ENCODE peak calls at places on chromosomes 2 and 18, in six cellular contexts. K, S, R, Q, X and D are unnamed samples.

GRCh38 chr2:101083613-101084012 is 67.6 kb downstream of the TBC1D8 start:
- DNase-seq in K (no peak), S (peak; percentile 65), R (no peak), Q (no peak), X (peak; percentile 72), D (no peak)

GRCh38 chr2:23301151-23301550 is 83.8 kb upstream of the KLHL29 start:
- DNase-seq in K (no peak), S (no peak), R (no peak), Q (no peak), X (no peak), D (no peak)

GRCh38 chr2:55581435-55581834 is 36.0 kb downstream of the PPP4R3B start:
- DNase-seq in K (no peak), S (no peak), R (no peak), Q (no peak), X (peak; percentile 51), D (no peak)

GRCh38 chr2:9896216-9896615 is 52.9 kb downstream of the TAF1B start:
- DNase-seq in K (no peak), S (no peak), R (no peak), Q (no peak), X (no peak), D (no peak)

GRCh38 chr18:9737814-9738160 is 29.7 kb downstream of the RAB31 start:
- DNase-seq in K (no peak), S (peak; percentile 50), R (no peak), Q (no peak), X (no peak), D (no peak)

GRCh38 chr2:233853883-233854240 is 473 bp downstream of the HJURP start:
- DNase-seq in K (no peak), S (no peak), R (no peak), Q (no peak), X (no peak), D (no peak)

GRCh38 chr18:54805571-54806334 is 22.5 kb upstream of the RAB27B start:
- DNase-seq in K (no peak), S (no peak), R (no peak), Q (peak; percentile 64), X (peak; percentile 26), D (no peak)

GRCh38 chr18:3152294-3152693 is 67.5 kb downstream of the MYOM1 start:
- DNase-seq in K (no peak), S (no peak), R (no peak), Q (peak; percentile 27), X (no peak), D (no peak)

GRCh38 chr2:10500601-10501361 is 52.7 kb upstream of the ODC1 start:
- DNase-seq in K (no peak), S (peak; percentile 37), R (peak; percentile 41), Q (no peak), X (no peak), D (peak; percentile 42)

GRCh38 chr2:42446503-42447271 is 47.1 kb downstream of the KCNG3 start:
- DNase-seq in K (no peak), S (no peak), R (no peak), Q (no peak), X (no peak), D (no peak)

GRCh38 chr2:162092656-162093556 is 18.9 kb upstream of the DPP4 start:
- DNase-seq in K (peak; percentile 96), S (peak; percentile 57), R (no peak), Q (no peak), X (peak; percentile 20), D (no peak)

GRCh38 chr2:235030936-235031335 is 79.1 kb downstream of the SH3BP4 start:
- DNase-seq in K (no peak), S (no peak), R (no peak), Q (no peak), X (no peak), D (no peak)

GRCh38 chr2:179812501-179812900 is 48.9 kb downstream of the ZNF385B start:
- DNase-seq in K (no peak), S (no peak), R (no peak), Q (no peak), X (no peak), D (no peak)

GRCh38 chr2:23806201-23806600 is 120.7 kb downstream of the ATAD2B start:
- DNase-seq in K (no peak), S (no peak), R (no peak), Q (no peak), X (no peak), D (no peak)

GRCh38 chr2:201298462-201298861 is 38.1 kb downstream of the CASP8 start:
- DNase-seq in K (no peak), S (no peak), R (no peak), Q (no peak), X (no peak), D (no peak)

GRCh38 chr2:136917281-136917680 is 151.9 kb downstream of the THSD7B start:
- DNase-seq in K (no peak), S (no peak), R (no peak), Q (no peak), X (no peak), D (no peak)

GRCh38 chr2:4012197-4012596 is 308.8 kb downstream of the DCDC2C start:
- DNase-seq in K (no peak), S (no peak), R (no peak), Q (no peak), X (no peak), D (no peak)

GRCh38 chr18:60100805-60101204 is 201.0 kb downstream of the PMAIP1 start:
- DNase-seq in K (no peak), S (no peak), R (no peak), Q (no peak), X (no peak), D (no peak)

GRCh38 chr2:30165050-30165520 is 18.3 kb downstream of the YPEL5 start:
- DNase-seq in K (peak; percentile 76), S (peak; percentile 75), R (no peak), Q (peak; percentile 91), X (peak; percentile 96), D (no peak)

GRCh38 chr2:240465765-240466578 is 30.5 kb downstream of the GPC1 start:
- DNase-seq in K (no peak), S (no peak), R (peak; percentile 45), Q (no peak), X (no peak), D (no peak)

GRCh38 chr2:209086761-209087160 is 337.1 kb upstream of the MAP2 start:
- DNase-seq in K (no peak), S (no peak), R (no peak), Q (peak; percentile 14), X (no peak), D (no peak)

GRCh38 chr2:200985806-200986205 is 22.3 kb upstream of the ORC2 start:
- DNase-seq in K (peak; percentile 12), S (no peak), R (no peak), Q (no peak), X (no peak), D (no peak)

GRCh38 chr2:230913812-230914211 is 11.2 kb downstream of the GPR55 start:
- DNase-seq in K (no peak), S (peak; percentile 23), R (no peak), Q (no peak), X (no peak), D (no peak)

GRCh38 chr2:75199428-75200011 is at the start of gene TACR1:
- DNase-seq in K (peak; percentile 46), S (peak; percentile 67), R (peak; percentile 65), Q (peak; percentile 55), X (peak; percentile 86), D (no peak)

GRCh38 chr2:157172239-157172638 is 85.3 kb upstream of the GALNT5 start:
- DNase-seq in K (no peak), S (no peak), R (no peak), Q (no peak), X (no peak), D (no peak)

GRCh38 chr2:171272039-171272438 is 111.3 kb upstream of the TLK1 start:
- DNase-seq in K (peak; percentile 80), S (no peak), R (no peak), Q (no peak), X (peak; percentile 84), D (no peak)

GRCh38 chr18:23145613-23146012 is 10.3 kb downstream of the CABLES1 start:
- DNase-seq in K (no peak), S (no peak), R (no peak), Q (no peak), X (no peak), D (no peak)

GRCh38 chr2:53901192-53901591 is 41.4 kb upstream of the GPR75 start:
- DNase-seq in K (no peak), S (no peak), R (no peak), Q (no peak), X (no peak), D (no peak)

GRCh38 chr2:152084076-152084475 is 14.8 kb downstream of the CACNB4 start:
- DNase-seq in K (no peak), S (no peak), R (no peak), Q (no peak), X (no peak), D (no peak)

GRCh38 chr18:24590946-24591345 is 130.5 kb downstream of the HRH4 start:
- DNase-seq in K (no peak), S (no peak), R (no peak), Q (no peak), X (no peak), D (no peak)

GRCh38 chr2:9029721-9030120 is 26.2 kb upstream of the MBOAT2 start:
- DNase-seq in K (no peak), S (no peak), R (no peak), Q (no peak), X (no peak), D (no peak)

GRCh38 chr2:234795974-234796690 is 155.7 kb upstream of the SH3BP4 start:
- DNase-seq in K (no peak), S (no peak), R (no peak), Q (no peak), X (no peak), D (no peak)

GRCh38 chr2:234978466-234979203 is 26.8 kb downstream of the SH3BP4 start:
- DNase-seq in K (peak; percentile 44), S (no peak), R (no peak), Q (no peak), X (no peak), D (no peak)

GRCh38 chr2:15844099-15844801 is 96.1 kb upstream of the MYCN start:
- DNase-seq in K (no peak), S (no peak), R (no peak), Q (no peak), X (no peak), D (no peak)